ENCODE peak calls at places on chromosomes 7 and 10, in six cellular contexts. H is activated effector memory CD4-positive, alpha-beta T cell treated with anti-CD3 and anti-CD28 coated beads, Interleukin-2, amount 50 U/mL, for 16 hours; F is GM12891; O is activated naive CD4-positive, alpha-beta T cell treated with anti-CD3 and anti-CD28 coated beads for 36 hours; M is naive thymus-derived CD4-positive, alpha-beta T cell; Y is NCI-H82. Z is an unnamed sample.
A peak's percentile ranks its signal among the peaks of the same experiment; 100 is the strongest.

GRCh38 chr7:12258074-12258473 is 47.0 kb downstream of the TMEM106B start:
- DNase-seq in H (no peak), F (no peak), O (no peak), M (no peak), Y (no peak), Z (no peak)

GRCh38 chr7:158933468-158934139 is 77.2 kb downstream of the DYNC2I1 start:
- DNase-seq in H (no peak), F (no peak), O (no peak), M (no peak), Y (no peak), Z (no peak)

GRCh38 chr10:72906446-72906845 is 12.9 kb downstream of the OIT3 start:
- DNase-seq in H (no peak), F (no peak), O (no peak), M (no peak), Y (no peak), Z (no peak)

GRCh38 chr10:91227576-91227975 is 7.1 kb downstream of the PCGF5 start:
- DNase-seq in H (no peak), F (no peak), O (no peak), M (no peak), Y (no peak), Z (no peak)

GRCh38 chr10:21696302-21696701 is 162.3 kb downstream of the MLLT10 start:
- DNase-seq in H (no peak), F (no peak), O (no peak), M (no peak), Y (no peak), Z (no peak)

GRCh38 chr10:95663496-95663895 is 7.0 kb upstream of the ALDH18A1 start:
- DNase-seq in H (no peak), F (no peak), O (no peak), M (no peak), Y (no peak), Z (no peak)

GRCh38 chr10:3525832-3526449 is 259.1 kb downstream of the KLF6 start:
- DNase-seq in H (no peak), F (no peak), O (no peak), M (no peak), Y (no peak), Z (peak; percentile 75)

GRCh38 chr10:94138391-94138790 is 144.7 kb downstream of the PLCE1 start:
- DNase-seq in H (no peak), F (no peak), O (no peak), M (no peak), Y (no peak), Z (no peak)

GRCh38 chr10:43244783-43245182 is 22.1 kb downstream of the RASGEF1A start:
- DNase-seq in H (no peak), F (no peak), O (no peak), M (no peak), Y (no peak), Z (no peak)

GRCh38 chr10:130301026-130301892 is 165.1 kb downstream of the GLRX3 start:
- DNase-seq in H (peak; percentile 88), F (no peak), O (peak; percentile 63), M (peak; percentile 63), Y (peak; percentile 37), Z (no peak)

GRCh38 chr7:70657989-70658578 is 473.9 kb upstream of the GALNT17 start:
- DNase-seq in H (no peak), F (no peak), O (no peak), M (no peak), Y (no peak), Z (no peak)